ENCODE peak calls at places on chromosomes 4 and X, in six cellular contexts. M, Q, R, S, Z and D are unnamed samples.

GRCh38 chr4:118947095-118947494 is 58.4 kb downstream of the SYNPO2 start:
- DNase-seq in M (peak; percentile 28), Q (no peak), R (no peak), S (no peak), Z (no peak), D (no peak)

GRCh38 chr4:55312491-55313101 is 33.4 kb upstream of the SRD5A3 start:
- DNase-seq in M (peak; percentile 20), Q (peak; percentile 38), R (peak; percentile 48), S (peak; percentile 65), Z (peak; percentile 19), D (no peak)

GRCh38 chrX:108331126-108331909 is 106.9 kb downstream of the COL4A6 start:
- DNase-seq in M (no peak), Q (no peak), R (no peak), S (no peak), Z (no peak), D (no peak)

GRCh38 chr4:87961993-87962791 is 13.3 kb upstream of the SPP1 start:
- DNase-seq in M (peak; percentile 58), Q (no peak), R (no peak), S (no peak), Z (no peak), D (no peak)

GRCh38 chrX:42519666-42520231 is 258.2 kb downstream of the PPP1R2C start:
- DNase-seq in M (peak; percentile 61), Q (no peak), R (no peak), S (no peak), Z (no peak), D (no peak)

GRCh38 chr4:54104907-54105306 is 4.9 kb downstream of the GSX2 start:
- DNase-seq in M (no peak), Q (no peak), R (no peak), S (no peak), Z (no peak), D (no peak)

GRCh38 chr4:106380179-106380578 is 11.6 kb upstream of the GIMD1 start:
- DNase-seq in M (no peak), Q (no peak), R (no peak), S (no peak), Z (no peak), D (no peak)

GRCh38 chrX:54029543-54030143 is 14.6 kb downstream of the PHF8 start:
- DNase-seq in M (peak; percentile 28), Q (no peak), R (no peak), S (no peak), Z (no peak), D (no peak)

DNA sequence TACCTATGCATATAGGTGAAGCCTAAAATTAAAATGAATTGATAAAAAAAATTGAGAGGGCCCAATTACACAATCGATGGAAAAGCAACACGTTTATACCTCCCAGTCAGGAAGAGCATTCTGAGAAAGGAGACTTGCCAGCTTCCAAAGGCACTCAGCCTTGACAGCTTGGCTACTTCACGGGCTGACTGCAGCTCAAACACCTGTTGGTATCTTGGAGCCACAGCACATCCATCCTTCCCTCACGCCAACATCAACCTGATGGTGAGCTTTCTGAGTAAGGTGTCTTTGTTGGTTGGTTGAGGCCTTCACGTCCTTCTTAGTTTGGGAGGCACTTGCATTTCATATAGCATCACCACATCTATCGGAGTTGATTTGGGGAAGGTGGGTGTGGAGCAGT is 598.9 kb upstream of the DIPK2B start:
- DNase-seq in M (no peak), Q (no peak), R (no peak), S (no peak), Z (no peak), D (no peak)
- H3K27ac ChIP-seq in M (peak overlapping the region; percentile 98), Q (peak overlapping the region; percentile 35), R (no peak overlapping the region), S (no peak overlapping the region), Z (no peak overlapping the region), D (peak overlapping the region; percentile 34)

GRCh38 chrX:47316276-47317025 is 53.9 kb upstream of the ZNF157 start:
- DNase-seq in M (no peak), Q (no peak), R (no peak), S (no peak), Z (peak; percentile 34), D (no peak)

GRCh38 chrX:47321978-47322377 is 48.4 kb upstream of the ZNF157 start:
- DNase-seq in M (no peak), Q (no peak), R (no peak), S (no peak), Z (no peak), D (no peak)

DNA sequence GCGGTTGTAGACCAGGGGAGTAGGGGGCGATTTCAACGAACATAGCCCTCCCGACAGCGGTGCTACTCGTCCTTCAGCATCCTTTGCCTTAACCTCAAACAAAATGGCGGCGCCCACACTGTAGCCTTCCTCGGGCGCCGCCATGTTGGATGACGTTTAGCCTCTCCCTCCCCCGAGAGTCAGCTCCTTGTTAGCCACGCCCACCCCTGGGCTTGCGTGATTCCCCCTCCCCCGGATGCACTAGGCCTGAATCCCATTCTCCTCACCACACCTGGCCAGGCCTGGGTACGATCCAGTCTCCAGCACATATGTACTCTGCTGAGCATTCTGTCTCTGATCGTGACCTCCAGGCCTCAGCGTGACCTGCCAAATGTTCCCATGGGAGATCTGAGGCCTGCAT is 49.0 kb upstream of the ZNF157 start:
- DNase-seq in M (peak; percentile 41), Q (peak; percentile 21), R (peak; percentile 82), S (no peak), Z (no peak), D (no peak)
- H3K4me1 ChIP-seq in M (no peaks in the 10 kb centered on the region), Q (no peaks in the 10 kb centered on the region), R (no peaks in the 10 kb centered on the region), S (no peaks in the 10 kb centered on the region), Z (no peaks in the 10 kb centered on the region), D (no peaks in the 10 kb centered on the region)

GRCh38 chr4:16914208-16914607 is 15.8 kb upstream of the LDB2 start:
- DNase-seq in M (no peak), Q (no peak), R (no peak), S (no peak), Z (peak; percentile 7), D (no peak)
- TF ChIP-seq CTCF in M (peak; percentile 43), Q (peak; percentile 29), R (peak; percentile 16), S (no peak), Z (peak; percentile 50), D (peak; percentile 56)

GRCh38 chrX:72057844-72058243 is 73.9 kb downstream of the RTL5 start:
- DNase-seq in M (no peak), Q (no peak), R (no peak), S (no peak), Z (no peak), D (no peak)
- H3K27ac ChIP-seq in M (no peak overlapping the region), Q (no peak overlapping the region), R (no peak overlapping the region), S (no peak overlapping the region), Z (no peak overlapping the region), D (no peak overlapping the region)

DNA sequence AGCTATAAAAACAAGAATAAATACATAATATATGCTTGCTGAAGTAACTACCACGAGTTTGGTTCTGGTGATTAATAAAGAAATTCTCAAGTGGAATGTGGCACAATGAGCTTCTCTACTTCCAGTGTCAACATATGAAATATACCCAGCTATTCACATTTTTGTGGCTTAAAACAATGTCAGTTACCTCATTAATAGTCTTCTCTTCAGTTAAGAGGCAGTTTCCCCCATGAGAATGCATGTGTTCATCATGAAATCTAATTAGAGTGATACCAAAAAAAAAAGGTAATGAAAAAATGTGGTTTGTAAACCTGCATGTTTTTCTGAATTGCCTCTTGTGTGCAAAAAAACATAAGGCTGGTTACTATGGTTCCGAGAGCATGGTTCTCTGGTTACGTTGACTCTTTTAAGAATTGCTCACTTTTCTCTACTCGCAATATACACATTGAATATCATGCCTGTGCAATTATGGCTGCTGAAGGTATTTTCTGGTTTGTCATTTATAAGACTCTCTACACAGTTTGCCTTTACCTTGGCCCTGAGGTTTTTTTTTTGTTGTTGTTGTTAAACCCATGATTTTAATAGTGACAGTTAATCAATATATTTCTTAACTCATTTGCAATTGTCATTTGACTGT is 108.2 kb downstream of the PCDH7 start:
- DNase-seq in M (peak; percentile 30), Q (no peak), R (no peak), S (no peak), Z (no peak), D (no peak)
- H3K4me1 ChIP-seq in M (no peaks in the 10 kb centered on the region), Q (peaks cover 55% of the 10 kb centered on the region), R (no peaks in the 10 kb centered on the region), S (no peaks in the 10 kb centered on the region), Z (peaks cover 4% of the 10 kb centered on the region), D (no peaks in the 10 kb centered on the region)

GRCh38 chr4:100497729-100498250 is 20.0 kb downstream of the EMCN start:
- DNase-seq in M (peak; percentile 13), Q (no peak), R (no peak), S (no peak), Z (no peak), D (no peak)

GRCh38 chr4:100493756-100494155 is 24.1 kb downstream of the EMCN start:
- DNase-seq in M (peak; percentile 13), Q (no peak), R (no peak), S (no peak), Z (no peak), D (no peak)

GRCh38 chr4:100492129-100492528 is 25.7 kb downstream of the EMCN start:
- DNase-seq in M (no peak), Q (no peak), R (no peak), S (no peak), Z (no peak), D (no peak)

GRCh38 chr4:100495074-100495473 is 22.7 kb downstream of the EMCN start:
- DNase-seq in M (no peak), Q (no peak), R (no peak), S (no peak), Z (no peak), D (no peak)

GRCh38 chr4:100494166-100494565 is 23.7 kb downstream of the EMCN start:
- DNase-seq in M (peak; percentile 13), Q (no peak), R (no peak), S (no peak), Z (no peak), D (no peak)
- TF ChIP-seq CTCF in M (no peak), Q (no peak), R (no peak), S (no peak), Z (no peak), D (no peak)